ENCODE peak calls at places on chromosomes 12 and 14, in five cellular contexts. One of them, this sample, is unnamed.

GRCh38 chr12:94593822-94594442 is 56.4 kb downstream of the TMCC3 start:
- DNase-seq in RWPE2: no peak
- DNase-seq in kidney epithelial cell: no peak
- DNase-seq in HL-60: peak
- DNase-seq in GM23338: no peak
- DNase-seq in this sample: no peak

GRCh38 chr12:130920711-130921381 is 32.9 kb upstream of the ADGRD1 start:
- DNase-seq in RWPE2: no peak
- DNase-seq in kidney epithelial cell: no peak
- DNase-seq in HL-60: no peak
- DNase-seq in GM23338: no peak
- DNase-seq in this sample: no peak

GRCh38 chr14:73945159-73945670 is 4.7 kb downstream of the FAM161B start:
- DNase-seq in RWPE2: no peak
- DNase-seq in kidney epithelial cell: no peak
- DNase-seq in HL-60: no peak
- DNase-seq in GM23338: no peak
- DNase-seq in this sample: no peak

GRCh38 chr12:46224401-46224800 is 44.4 kb downstream of the SLC38A1 start:
- DNase-seq in RWPE2: no peak
- DNase-seq in kidney epithelial cell: no peak
- DNase-seq in HL-60: no peak
- DNase-seq in GM23338: no peak
- DNase-seq in this sample: no peak

GRCh38 chr12:62472472-62472871 is 5.8 kb downstream of the MON2 start:
- DNase-seq in RWPE2: no peak
- DNase-seq in kidney epithelial cell: no peak
- DNase-seq in HL-60: no peak
- DNase-seq in GM23338: peak
- DNase-seq in this sample: no peak

GRCh38 chr14:81206115-81206514 is 14.6 kb downstream of the GTF2A1 start:
- DNase-seq in RWPE2: no peak
- DNase-seq in kidney epithelial cell: no peak
- DNase-seq in HL-60: no peak
- DNase-seq in GM23338: no peak
- DNase-seq in this sample: no peak

GRCh38 chr14:93954900-93955891 is 21.2 kb downstream of the ASB2 start:
- DNase-seq in RWPE2: no peak
- DNase-seq in kidney epithelial cell: no peak
- DNase-seq in HL-60: peak
- DNase-seq in GM23338: no peak
- DNase-seq in this sample: no peak

GRCh38 chr14:79395061-79395460 is 816.2 kb downstream of the DIO2 start:
- DNase-seq in RWPE2: no peak
- DNase-seq in kidney epithelial cell: no peak
- DNase-seq in HL-60: no peak
- DNase-seq in GM23338: no peak
- DNase-seq in this sample: no peak

GRCh38 chr12:19880724-19881123 is 441.4 kb downstream of the AEBP2 start:
- DNase-seq in RWPE2: no peak
- DNase-seq in kidney epithelial cell: no peak
- DNase-seq in HL-60: no peak
- DNase-seq in GM23338: no peak
- DNase-seq in this sample: no peak

GRCh38 chr12:9135903-9136310 is 20.2 kb upstream of the A2M start:
- DNase-seq in RWPE2: no peak
- DNase-seq in kidney epithelial cell: no peak
- DNase-seq in HL-60: no peak
- DNase-seq in GM23338: no peak
- DNase-seq in this sample: no peak

GRCh38 chr14:70822706-70823185 is 13.4 kb upstream of the MAP3K9 start:
- DNase-seq in RWPE2: no peak
- DNase-seq in kidney epithelial cell: no peak
- DNase-seq in HL-60: no peak
- DNase-seq in GM23338: peak
- DNase-seq in this sample: peak

GRCh38 chr12:117032593-117033381 is 66.4 kb downstream of the TESC start:
- DNase-seq in RWPE2: peak
- DNase-seq in kidney epithelial cell: no peak
- DNase-seq in HL-60: no peak
- DNase-seq in GM23338: peak
- DNase-seq in this sample: no peak

GRCh38 chr14:53888535-53889386 is 67.9 kb downstream of the BMP4 start:
- DNase-seq in RWPE2: no peak
- DNase-seq in kidney epithelial cell: no peak
- DNase-seq in HL-60: no peak
- DNase-seq in GM23338: no peak
- DNase-seq in this sample: no peak

GRCh38 chr12:110743571-110744093 is 941 bp upstream of the PPP1CC start:
- DNase-seq in RWPE2: no peak
- DNase-seq in kidney epithelial cell: no peak
- DNase-seq in HL-60: no peak
- DNase-seq in GM23338: peak
- DNase-seq in this sample: no peak

GRCh38 chr14:49050836-49051235 is 535.3 kb downstream of the RPS29 start:
- DNase-seq in RWPE2: no peak
- DNase-seq in kidney epithelial cell: no peak
- DNase-seq in HL-60: no peak
- DNase-seq in GM23338: no peak
- DNase-seq in this sample: no peak

GRCh38 chr12:99128246-99128645 is 483.2 kb downstream of the APAF1 start:
- DNase-seq in RWPE2: no peak
- DNase-seq in kidney epithelial cell: no peak
- DNase-seq in HL-60: no peak
- DNase-seq in GM23338: no peak
- DNase-seq in this sample: no peak

GRCh38 chr12:42679402-42679801 is 89.9 kb upstream of the PRICKLE1 start:
- DNase-seq in RWPE2: no peak
- DNase-seq in kidney epithelial cell: peak
- DNase-seq in HL-60: no peak
- DNase-seq in GM23338: no peak
- DNase-seq in this sample: no peak

GRCh38 chr12:65765436-65765813 is 58.9 kb upstream of the HMGA2 start:
- DNase-seq in RWPE2: no peak
- DNase-seq in kidney epithelial cell: no peak
- DNase-seq in HL-60: no peak
- DNase-seq in GM23338: no peak
- DNase-seq in this sample: no peak

GRCh38 chr12:71686658-71687025 is 760 bp downstream of the TMEM19 start:
- DNase-seq in RWPE2: no peak
- DNase-seq in kidney epithelial cell: no peak
- DNase-seq in HL-60: no peak
- DNase-seq in GM23338: no peak
- DNase-seq in this sample: no peak

GRCh38 chr14:37124617-37125016 is 47.8 kb downstream of the SLC25A21 start:
- DNase-seq in RWPE2: no peak
- DNase-seq in kidney epithelial cell: no peak
- DNase-seq in HL-60: no peak
- DNase-seq in GM23338: peak
- DNase-seq in this sample: no peak

GRCh38 chr12:109932878-109933503 is 32.9 kb downstream of the TCHP start:
- DNase-seq in RWPE2: no peak
- DNase-seq in kidney epithelial cell: no peak
- DNase-seq in HL-60: no peak
- DNase-seq in GM23338: no peak
- DNase-seq in this sample: no peak

GRCh38 chr12:76329163-76329562 is 19.1 kb downstream of the BBS10 start:
- DNase-seq in RWPE2: no peak
- DNase-seq in kidney epithelial cell: no peak
- DNase-seq in HL-60: no peak
- DNase-seq in GM23338: no peak
- DNase-seq in this sample: no peak

GRCh38 chr14:99099051-99099787 is 172.8 kb downstream of the BCL11B start:
- DNase-seq in RWPE2: no peak
- DNase-seq in kidney epithelial cell: no peak
- DNase-seq in HL-60: no peak
- DNase-seq in GM23338: no peak
- DNase-seq in this sample: no peak

GRCh38 chr14:61111145-61112130 is 130.4 kb downstream of the SLC38A6 start:
- DNase-seq in RWPE2: no peak
- DNase-seq in kidney epithelial cell: no peak
- DNase-seq in HL-60: no peak
- DNase-seq in GM23338: peak
- DNase-seq in this sample: no peak

DNA sequence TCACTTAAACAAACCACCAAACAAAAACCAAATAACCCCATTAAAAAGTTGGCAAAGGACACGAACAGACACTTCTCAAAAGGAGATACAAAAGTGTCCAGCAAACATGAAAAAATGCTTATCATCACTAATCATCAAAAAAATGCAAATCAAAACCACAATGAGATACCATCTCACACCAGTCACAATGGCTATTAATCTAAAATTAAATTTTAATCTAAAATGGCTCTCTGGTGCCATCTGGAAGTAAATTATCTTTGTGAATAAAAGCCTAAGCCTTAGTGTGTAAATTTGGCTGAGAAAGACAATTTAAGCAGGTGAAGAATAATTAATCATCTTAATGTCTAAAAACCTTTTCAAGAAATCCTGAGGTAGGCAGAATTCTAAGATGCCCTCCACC is 204.5 kb upstream of the PPFIA2 start:
- DNase-seq in RWPE2: no peak
- DNase-seq in kidney epithelial cell: no peak
- DNase-seq in HL-60: no peak
- DNase-seq in GM23338: no peak
- DNase-seq in this sample: no peak
- TF ChIP-seq CTCF in RWPE2: no peak
- TF ChIP-seq CTCF in kidney epithelial cell: no peak
- TF ChIP-seq CTCF in HL-60: no peak
- TF ChIP-seq CTCF in GM23338: no peak
- TF ChIP-seq CTCF in this sample: no peak

GRCh38 chr14:55297611-55298323 is 26.5 kb downstream of the FBXO34 start:
- DNase-seq in RWPE2: no peak
- DNase-seq in kidney epithelial cell: no peak
- DNase-seq in HL-60: no peak
- DNase-seq in GM23338: peak
- DNase-seq in this sample: no peak
- TF ChIP-seq CTCF in RWPE2: peak
- TF ChIP-seq CTCF in kidney epithelial cell: no peak
- TF ChIP-seq CTCF in HL-60: no peak
- TF ChIP-seq CTCF in GM23338: peak
- TF ChIP-seq CTCF in this sample: no peak

GRCh38 chr12:6961278-6961694 is 9.2 kb downstream of the PHB2 start:
- DNase-seq in RWPE2: peak
- DNase-seq in kidney epithelial cell: no peak
- DNase-seq in HL-60: no peak
- DNase-seq in GM23338: no peak
- DNase-seq in this sample: no peak

GRCh38 chr12:6958609-6959375 is 7.6 kb downstream of the PTPN6 start:
- DNase-seq in RWPE2: peak
- DNase-seq in kidney epithelial cell: no peak
- DNase-seq in HL-60: peak
- DNase-seq in GM23338: no peak
- DNase-seq in this sample: no peak

GRCh38 chr12:6961695-6962284 is 8.7 kb downstream of the PHB2 start:
- DNase-seq in RWPE2: peak
- DNase-seq in kidney epithelial cell: no peak
- DNase-seq in HL-60: no peak
- DNase-seq in GM23338: peak
- DNase-seq in this sample: peak

GRCh38 chr12:6959376-6960290 is 8.5 kb downstream of the PTPN6 start:
- DNase-seq in RWPE2: peak
- DNase-seq in kidney epithelial cell: no peak
- DNase-seq in HL-60: peak
- DNase-seq in GM23338: no peak
- DNase-seq in this sample: no peak

DNA sequence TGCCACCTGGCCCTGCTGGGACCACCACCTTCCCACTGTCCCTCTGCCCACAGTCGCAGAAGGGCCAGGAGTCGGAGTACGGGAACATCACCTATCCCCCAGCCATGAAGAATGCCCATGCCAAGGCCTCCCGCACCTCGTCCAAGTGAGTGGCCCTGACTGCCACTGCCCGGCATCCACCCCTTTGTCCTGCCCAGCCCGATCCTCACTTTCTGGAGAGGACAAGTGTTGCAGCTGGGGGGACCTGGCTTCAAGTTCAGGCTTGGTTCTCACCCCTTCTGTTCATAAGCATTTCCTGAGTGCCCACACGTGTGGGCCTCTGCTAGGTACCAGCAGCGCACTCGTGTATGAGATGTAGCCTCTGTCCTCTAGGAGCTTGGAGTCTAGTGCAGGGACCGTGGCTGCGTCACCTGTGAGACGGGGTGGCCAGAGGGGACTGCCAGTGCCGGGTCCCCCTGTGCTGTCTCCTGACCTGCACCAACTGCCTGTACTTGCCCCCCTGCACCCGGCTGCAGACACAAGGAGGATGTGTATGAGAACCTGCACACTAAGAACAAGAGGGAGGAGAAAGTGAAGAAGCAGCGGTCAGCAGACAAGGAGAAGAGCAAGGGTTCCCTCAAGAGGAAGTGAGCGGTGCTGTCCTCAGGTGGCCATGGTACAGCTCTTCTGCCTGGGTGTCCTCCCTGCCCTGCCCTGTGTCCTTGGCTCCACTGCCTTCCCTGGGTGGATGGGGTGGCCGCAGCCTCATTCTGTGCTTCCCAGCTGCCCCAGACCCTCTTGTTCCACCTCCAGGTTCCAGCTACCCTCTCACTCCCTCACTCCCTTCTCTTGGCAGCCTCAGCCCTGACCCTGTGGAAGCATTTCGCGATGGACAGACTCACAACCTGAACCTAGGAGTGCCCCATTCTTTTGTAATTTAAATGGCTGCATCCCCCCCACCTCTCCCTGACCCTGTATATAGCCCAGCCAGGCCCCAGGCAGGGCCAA is 9.4 kb downstream of the PTPN6 start:
- DNase-seq in RWPE2: peak
- DNase-seq in kidney epithelial cell: no peak
- DNase-seq in HL-60: no peak
- DNase-seq in GM23338: no peak
- DNase-seq in this sample: no peak
- TF ChIP-seq CTCF in RWPE2: no peak
- TF ChIP-seq CTCF in kidney epithelial cell: no peak
- TF ChIP-seq CTCF in HL-60: no peak
- TF ChIP-seq CTCF in GM23338: no peak
- TF ChIP-seq CTCF in this sample: no peak

DNA sequence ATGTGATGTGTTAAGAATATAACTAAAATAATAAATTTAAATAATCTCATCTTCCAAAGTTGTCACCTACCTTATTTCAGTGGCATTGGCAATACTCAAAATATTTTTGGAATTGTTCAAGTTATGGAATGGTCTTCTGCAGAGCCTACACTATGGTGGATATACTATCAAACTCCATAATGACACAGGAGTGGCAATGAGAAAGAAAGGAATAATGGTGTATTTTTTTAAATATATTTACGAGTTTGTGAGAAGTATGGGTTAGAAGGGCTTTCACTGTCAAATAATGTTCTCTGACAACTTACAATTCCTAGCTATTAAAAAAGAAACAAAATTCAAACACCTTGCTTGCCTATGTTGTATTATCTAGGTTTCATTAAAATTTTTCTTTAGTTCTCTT is 38.1 kb downstream of the HEATR5A start:
- DNase-seq in RWPE2: no peak
- DNase-seq in kidney epithelial cell: no peak
- DNase-seq in HL-60: no peak
- DNase-seq in GM23338: no peak
- DNase-seq in this sample: no peak
- TF ChIP-seq CTCF in RWPE2: no peak
- TF ChIP-seq CTCF in kidney epithelial cell: no peak
- TF ChIP-seq CTCF in HL-60: no peak
- TF ChIP-seq CTCF in GM23338: no peak
- TF ChIP-seq CTCF in this sample: no peak

GRCh38 chr12:30754750-30755394 is at the start of gene CAPRIN2:
- DNase-seq in RWPE2: peak
- DNase-seq in kidney epithelial cell: peak
- DNase-seq in HL-60: peak
- DNase-seq in GM23338: peak
- DNase-seq in this sample: peak
- TF ChIP-seq CTCF in RWPE2: peak
- TF ChIP-seq CTCF in kidney epithelial cell: peak
- TF ChIP-seq CTCF in HL-60: no peak
- TF ChIP-seq CTCF in GM23338: no peak
- TF ChIP-seq CTCF in this sample: no peak